ENCODE peak calls at places on chromosome 2, in six cellular contexts. N, X, E, D, Z and H are unnamed samples.

GRCh38 chr2:232300894-232301387 is 77.6 kb upstream of the ALPP start:
- DNase-seq in N (no peak), X (no peak), E (no peak), D (peak; percentile 26), Z (no peak), H (no peak)

GRCh38 chr2:76268928-76269327 is 558.2 kb upstream of the GCFC2 start:
- DNase-seq in N (no peak), X (peak; percentile 46), E (no peak), D (peak; percentile 54), Z (no peak), H (no peak)

GRCh38 chr2:121454549-121455090 is 76.1 kb upstream of the RNU4ATAC start:
- DNase-seq in N (no peak), X (no peak), E (no peak), D (no peak), Z (no peak), H (no peak)

GRCh38 chr2:26217720-26218119 is 26.7 kb downstream of the HADHA start:
- DNase-seq in N (no peak), X (no peak), E (no peak), D (no peak), Z (no peak), H (no peak)

GRCh38 chr2:238949710-238950345 is 101.9 kb downstream of the TWIST2 start:
- DNase-seq in N (no peak), X (no peak), E (no peak), D (no peak), Z (no peak), H (no peak)

GRCh38 chr2:45190481-45190880 is 181.2 kb upstream of the SIX2 start:
- DNase-seq in N (no peak), X (no peak), E (no peak), D (no peak), Z (no peak), H (no peak)

GRCh38 chr2:176595986-176596385 is 326.7 kb downstream of the MTX2 start:
- DNase-seq in N (no peak), X (no peak), E (no peak), D (no peak), Z (no peak), H (no peak)

GRCh38 chr2:38464971-38465788 is 88.1 kb upstream of the ATL2 start:
- DNase-seq in N (no peak), X (no peak), E (no peak), D (no peak), Z (no peak), H (no peak)

GRCh38 chr2:45816273-45816672 is 164.8 kb downstream of the PRKCE start:
- DNase-seq in N (no peak), X (no peak), E (no peak), D (no peak), Z (peak; percentile 60), H (no peak)

GRCh38 chr2:26917135-26917836 is 53.2 kb upstream of the MAPRE3 start:
- DNase-seq in N (no peak), X (no peak), E (no peak), D (no peak), Z (no peak), H (no peak)

GRCh38 chr2:215461836-215462532 is 26.1 kb upstream of the FN1 start:
- DNase-seq in N (no peak), X (no peak), E (no peak), D (no peak), Z (peak; percentile 48), H (no peak)

GRCh38 chr2:20398956-20399567 is 47.8 kb upstream of the RHOB start:
- DNase-seq in N (no peak), X (peak; percentile 67), E (no peak), D (no peak), Z (no peak), H (no peak)